ENCODE peak calls at places on chromosomes 12 and 14, in seven cellular contexts. One of them, this sample, is unnamed.

GRCh38 chr14:53187921-53188463 is 34.9 kb upstream of the DDHD1 start:
- DNase-seq in ascending aorta: no peak
- DNase-seq in T-helper 2 cell: no peak
- DNase-seq in HCEC 1CT: no peak
- DNase-seq in GM13977: no peak
- DNase-seq in NCI-H1092: no peak
- DNase-seq in heart left ventricle: no peak
- DNase-seq in this sample: no peak

GRCh38 chr14:106013879-106014376 is 487.5 kb downstream of the TMEM121 start:
- DNase-seq in ascending aorta: no peak
- DNase-seq in heart left ventricle: no peak
- DNase-seq in T-helper 2 cell: peak; percentile 68
- DNase-seq in HCEC 1CT: no peak
- DNase-seq in NCI-H1092: no peak
- DNase-seq in GM13977: no peak
- DNase-seq in this sample: no peak

GRCh38 chr14:60905930-60906329 is 74.9 kb downstream of the TRMT5 start:
- DNase-seq in HCEC 1CT: peak; percentile 4
- DNase-seq in GM13977: no peak
- DNase-seq in T-helper 2 cell: no peak
- DNase-seq in NCI-H1092: no peak
- DNase-seq in heart left ventricle: no peak
- DNase-seq in ascending aorta: no peak
- DNase-seq in this sample: no peak

GRCh38 chr12:80598004-80598606 is 109.3 kb upstream of the MYF6 start:
- DNase-seq in NCI-H1092: no peak
- DNase-seq in T-helper 2 cell: no peak
- DNase-seq in ascending aorta: no peak
- DNase-seq in heart left ventricle: no peak
- DNase-seq in HCEC 1CT: peak; percentile 97
- DNase-seq in GM13977: no peak
- DNase-seq in this sample: peak; percentile 65

GRCh38 chr12:93518725-93519124 is 51.4 kb downstream of the MRPL42 start:
- DNase-seq in HCEC 1CT: peak; percentile 85
- DNase-seq in heart left ventricle: no peak
- DNase-seq in ascending aorta: no peak
- DNase-seq in NCI-H1092: no peak
- DNase-seq in T-helper 2 cell: no peak
- DNase-seq in GM13977: no peak
- DNase-seq in this sample: peak; percentile 44

GRCh38 chr14:95609398-95609990 is 74.6 kb downstream of the GLRX5 start:
- DNase-seq in GM13977: peak; percentile 47
- DNase-seq in HCEC 1CT: peak; percentile 29
- DNase-seq in NCI-H1092: peak; percentile 50
- DNase-seq in T-helper 2 cell: no peak
- DNase-seq in ascending aorta: no peak
- DNase-seq in heart left ventricle: no peak
- DNase-seq in this sample: peak; percentile 41

GRCh38 chr14:101586531-101587402 is 25.5 kb downstream of the DIO3 start:
- DNase-seq in ascending aorta: no peak
- DNase-seq in HCEC 1CT: no peak
- DNase-seq in GM13977: no peak
- DNase-seq in T-helper 2 cell: no peak
- DNase-seq in heart left ventricle: no peak
- DNase-seq in NCI-H1092: no peak
- DNase-seq in this sample: no peak

GRCh38 chr12:113021500-113021899 is 35.0 kb upstream of the DTX1 start:
- DNase-seq in ascending aorta: no peak
- DNase-seq in HCEC 1CT: no peak
- DNase-seq in NCI-H1092: no peak
- DNase-seq in heart left ventricle: no peak
- DNase-seq in GM13977: no peak
- DNase-seq in T-helper 2 cell: no peak
- DNase-seq in this sample: no peak

GRCh38 chr14:94120667-94121335 is 8.6 kb downstream of the IFI27L2 start:
- DNase-seq in HCEC 1CT: peak; percentile 22
- DNase-seq in GM13977: no peak
- DNase-seq in NCI-H1092: no peak
- DNase-seq in ascending aorta: peak; percentile 33
- DNase-seq in T-helper 2 cell: no peak
- DNase-seq in heart left ventricle: no peak
- DNase-seq in this sample: peak; percentile 70

GRCh38 chr12:62760779-62761178 is 174.2 kb downstream of the PPM1H start:
- DNase-seq in heart left ventricle: no peak
- DNase-seq in HCEC 1CT: no peak
- DNase-seq in GM13977: no peak
- DNase-seq in T-helper 2 cell: no peak
- DNase-seq in NCI-H1092: no peak
- DNase-seq in ascending aorta: no peak
- DNase-seq in this sample: peak; percentile 22

GRCh38 chr12:53578783-53579182 is 47.4 kb downstream of the ATF7 start:
- DNase-seq in T-helper 2 cell: no peak
- DNase-seq in ascending aorta: no peak
- DNase-seq in heart left ventricle: no peak
- DNase-seq in GM13977: no peak
- DNase-seq in HCEC 1CT: no peak
- DNase-seq in NCI-H1092: no peak
- DNase-seq in this sample: no peak

GRCh38 chr12:52038447-52038846 is 12.8 kb upstream of the NR4A1 start:
- DNase-seq in HCEC 1CT: no peak
- DNase-seq in T-helper 2 cell: no peak
- DNase-seq in ascending aorta: no peak
- DNase-seq in NCI-H1092: no peak
- DNase-seq in GM13977: no peak
- DNase-seq in heart left ventricle: no peak
- DNase-seq in this sample: no peak

GRCh38 chr12:119314290-119314689 is 20.2 kb upstream of the CCDC60 start:
- DNase-seq in T-helper 2 cell: no peak
- DNase-seq in heart left ventricle: no peak
- DNase-seq in ascending aorta: no peak
- DNase-seq in GM13977: no peak
- DNase-seq in HCEC 1CT: no peak
- DNase-seq in NCI-H1092: no peak
- DNase-seq in this sample: no peak

GRCh38 chr14:77498120-77498979 is at the start of gene ISM2:
- DNase-seq in heart left ventricle: no peak
- DNase-seq in ascending aorta: peak; percentile 66
- DNase-seq in GM13977: peak; percentile 86
- DNase-seq in HCEC 1CT: no peak
- DNase-seq in NCI-H1092: peak; percentile 48
- DNase-seq in T-helper 2 cell: peak; percentile 54
- DNase-seq in this sample: peak; percentile 68

GRCh38 chr12:122356192-122356635 is 66.3 kb downstream of the CLIP1 start:
- DNase-seq in T-helper 2 cell: peak; percentile 65
- DNase-seq in ascending aorta: no peak
- DNase-seq in HCEC 1CT: peak; percentile 53
- DNase-seq in GM13977: peak; percentile 69
- DNase-seq in heart left ventricle: peak; percentile 26
- DNase-seq in NCI-H1092: no peak
- DNase-seq in this sample: peak; percentile 75

GRCh38 chr12:56683-57346 is 9.8 kb upstream of the IQSEC3 start:
- DNase-seq in NCI-H1092: no peak
- DNase-seq in ascending aorta: no peak
- DNase-seq in T-helper 2 cell: no peak
- DNase-seq in HCEC 1CT: no peak
- DNase-seq in GM13977: no peak
- DNase-seq in heart left ventricle: no peak
- DNase-seq in this sample: no peak

This sample was measured in astrocyte of the hippocampus.